ENCODE peak calls at places on chromosome 4, in nine cellular contexts. N is OCI-LY7, U is heart right ventricle, X is A549, S is IMR-90, Z is GM23338, I is mammary epithelial cell, Q is cardiac muscle cell, A is hepatocyte. J is an unnamed sample. For H3K4me1, the result is how much of the 10 kb centered on the place peaks cover.

GRCh38 chr4:151541438-151542071 is 132.6 kb downstream of the FHIP1A start:
- DNase-seq in U (no peak), X (no peak), S (peak), N (no peak), A (no peak), Z (no peak), Q (peak), I (peak), J (no peak)

GRCh38 chr4:103719320-103720204 is at the start of gene TACR3:
- DNase-seq in S (no peak), U (no peak), Z (peak), N (no peak), Q (peak), I (no peak), X (no peak), A (peak), J (no peak)

GRCh38 chr4:36255575-36255974 is 11.3 kb upstream of the ARAP2 start:
- DNase-seq in A (no peak), N (peak), X (no peak), Q (no peak), Z (no peak), S (no peak), I (no peak), U (no peak), J (peak)

GRCh38 chr4:20809796-20810195 is 109.5 kb downstream of the PACRGL start:
- DNase-seq in U (no peak), I (peak), Q (no peak), N (no peak), A (peak), S (no peak), Z (peak), X (no peak), J (no peak)

GRCh38 chr4:20268028-20268427 is 16.3 kb downstream of the SLIT2 start:
- DNase-seq in N (no peak), Z (no peak), U (no peak), A (no peak), X (no peak), I (no peak), Q (no peak), S (no peak), J (no peak)

GRCh38 chr4:46270986-46271596 is 118.8 kb downstream of the GABRA2 start:
- DNase-seq in I (peak), Q (peak), N (peak), X (no peak), Z (peak), A (peak), S (peak), U (no peak), J (no peak)

GRCh38 chr4:10773010-10773409 is 88.4 kb upstream of the CLNK start:
- DNase-seq in U (no peak), N (peak), I (no peak), S (no peak), Z (no peak), X (no peak), Q (no peak), A (no peak), J (no peak)

GRCh38 chr4:184316821-184317220 is 99.1 kb upstream of the ENPP6 start:
- DNase-seq in X (no peak), Q (no peak), Z (no peak), S (no peak), N (no peak), A (no peak), I (no peak), U (no peak), J (no peak)

GRCh38 chr4:103019319-103020124 is at the start of gene SLC9B1:
- DNase-seq in S (peak), I (peak), Q (peak), A (peak), U (peak), Z (peak), X (peak), N (peak), J (peak)

GRCh38 chr4:81466841-81467671 is 4.7 kb downstream of the RASGEF1B start:
- DNase-seq in S (peak), I (peak), Z (peak), U (no peak), A (peak), Q (peak), X (no peak), N (peak), J (peak)

GRCh38 chr4:73853718-73854473 is 800 bp downstream of the PF4V1 start:
- DNase-seq in U (no peak), S (no peak), X (no peak), Q (no peak), I (no peak), N (no peak), A (no peak), Z (no peak), J (no peak)

GRCh38 chr4:147813107-147813773 is 81.4 kb downstream of the ARHGAP10 start:
- DNase-seq in N (no peak), S (no peak), X (no peak), I (no peak), Z (no peak), A (no peak), U (no peak), Q (no peak), J (no peak)

GRCh38 chr4:96183630-96184029 is 343.7 kb downstream of the PDHA2 start:
- DNase-seq in S (no peak), A (no peak), I (no peak), Q (no peak), N (no peak), U (no peak), X (no peak), Z (no peak), J (no peak)

GRCh38 chr4:71275570-71275969 is 63.2 kb upstream of the SLC4A4 start:
- DNase-seq in U (no peak), Z (no peak), S (no peak), A (no peak), I (no peak), Q (no peak), X (no peak), N (no peak), J (no peak)

GRCh38 chr4:150867148-150867547 is 147.9 kb downstream of the LRBA start:
- DNase-seq in Z (peak), A (peak), Q (peak), X (peak), S (peak), I (peak), N (peak), U (no peak), J (peak)

GRCh38 chr4:104457308-104457981 is 37.2 kb downstream of the CXXC4 start:
- DNase-seq in N (no peak), I (no peak), X (no peak), S (no peak), U (no peak), Z (no peak), Q (no peak), A (no peak), J (no peak)

GRCh38 chr4:127668770-127669169 is 36.0 kb downstream of the INTU start:
- DNase-seq in I (no peak), U (no peak), N (no peak), Q (no peak), Z (no peak), S (peak), X (no peak), A (no peak), J (no peak)

GRCh38 chr4:152534541-152535231 is 1.2 kb downstream of the FBXW7 start:
- DNase-seq in N (peak), U (peak), S (no peak), X (no peak), I (peak), A (peak), Z (peak), Q (peak), J (peak)

GRCh38 chr4:16505726-16506125 is 279.5 kb upstream of the TAPT1 start:
- DNase-seq in A (peak), Z (peak), U (no peak), X (no peak), I (no peak), S (peak), N (no peak), Q (peak), J (no peak)

GRCh38 chr4:181830404-181831035 is 412.7 kb upstream of the TENM3 start:
- DNase-seq in S (peak), Z (no peak), Q (no peak), I (no peak), N (no peak), U (no peak), A (no peak), X (no peak), J (no peak)

GRCh38 chr4:172147702-172148101 is 334.5 kb downstream of the GALNTL6 start:
- DNase-seq in X (no peak), I (no peak), N (no peak), Z (peak), Q (no peak), U (no peak), S (no peak), A (no peak), J (no peak)

GRCh38 chr4:168731706-168732414 is 235.0 kb downstream of the PALLD start:
- DNase-seq in Q (no peak), S (no peak), I (no peak), U (no peak), N (no peak), Z (no peak), A (no peak), X (no peak), J (no peak)

GRCh38 chr4:151356510-151356909 is 31.1 kb upstream of the SH3D19 start:
- DNase-seq in S (peak), U (no peak), A (no peak), N (no peak), Z (no peak), Q (no peak), X (no peak), I (peak), J (no peak)

GRCh38 chr4:182828678-182829025 is 88.5 kb downstream of the DCTD start:
- DNase-seq in Z (peak), S (no peak), X (no peak), N (no peak), A (no peak), U (no peak), I (no peak), Q (no peak), J (no peak)

GRCh38 chr4:113050361-113050760 is 908 bp downstream of the ANK2 start:
- DNase-seq in Z (peak), A (no peak), Q (no peak), S (no peak), U (no peak), I (no peak), N (no peak), X (no peak), J (no peak)
- H3K4me3 ChIP-seq in Z (peak), A (no peak), Q (no peak), S (no peak), U (no peak), I (no peak), N (no peak), X (no peak), J (no peak)

GRCh38 chr4:65658117-65658516 is 12.2 kb downstream of the EPHA5 start:
- DNase-seq in U (no peak), Z (peak), N (no peak), A (no peak), Q (no peak), I (no peak), X (no peak), S (no peak), J (no peak)
- H3K4me1 ChIP-seq in U (under half), Z (half or more), N (under half), A (under half), Q (under half), I (under half), X (under half), S (under half), J (under half)

GRCh38 chr4:88008624-88009235 is 1.3 kb downstream of the PKD2 start:
- DNase-seq in Z (no peak), X (no peak), A (no peak), N (no peak), Q (peak), I (peak), U (no peak), S (no peak), J (no peak)
- H3K27ac ChIP-seq in Z (no peak), X (peak), A (peak), N (no peak), Q (no peak), I (peak), U (no peak), S (peak), J (no peak)

GRCh38 chr4:154611833-154612232 is 623 bp downstream of the FGG start:
- DNase-seq in I (no peak), A (no peak), U (no peak), S (no peak), X (no peak), Q (no peak), N (no peak), Z (no peak), J (no peak)

GRCh38 chr4:154612472-154613414 is at the start of gene FGG:
- DNase-seq in A (peak), X (no peak), Z (no peak), I (no peak), N (no peak), U (no peak), S (no peak), Q (no peak), J (no peak)

GRCh38 chr4:154606728-154607723 is 5.4 kb downstream of the FGG start:
- DNase-seq in S (no peak), Z (no peak), A (no peak), I (no peak), N (no peak), U (no peak), X (no peak), Q (no peak), J (no peak)

GRCh38 chr4:154608555-154609252 is 3.8 kb downstream of the FGG start:
- DNase-seq in A (no peak), U (no peak), S (no peak), N (no peak), X (no peak), Z (peak), Q (no peak), I (no peak), J (no peak)

DNA sequence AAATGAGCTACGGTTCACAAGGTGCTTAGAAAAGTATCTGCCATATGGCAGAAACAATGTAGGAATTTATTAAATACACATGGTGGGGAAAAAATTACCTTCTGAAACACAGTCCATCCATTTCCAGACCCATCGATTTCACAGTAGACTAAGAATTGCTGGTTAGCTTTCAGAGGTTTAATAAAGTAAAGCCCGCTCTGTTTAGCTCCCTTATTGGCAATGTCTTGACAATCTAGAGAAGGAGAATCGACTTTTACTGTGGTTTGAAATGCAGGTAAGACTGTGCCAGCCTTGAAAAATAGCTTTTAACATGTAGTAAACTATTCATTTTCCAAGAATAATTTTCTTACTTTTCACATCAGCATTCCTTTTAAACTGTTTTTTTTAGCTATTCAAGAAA is 2.9 kb downstream of the FGG start:
- DNase-seq in X (no peak), S (no peak), I (no peak), N (no peak), Q (no peak), A (no peak), U (no peak), Z (no peak), J (no peak)
- H3K4me3 ChIP-seq in X (no peak), S (no peak), I (no peak), N (no peak), Q (no peak), A (peak), U (no peak), Z (no peak), J (no peak)

GRCh38 chr4:24798036-24798610 is 2.8 kb downstream of the SOD3 start:
- DNase-seq in X (no peak), I (no peak), N (no peak), Z (no peak), U (no peak), S (no peak), A (no peak), Q (no peak), J (no peak)

GRCh38 chr4:24801136-24801855 is 5.9 kb downstream of the SOD3 start:
- DNase-seq in Q (no peak), N (no peak), I (no peak), Z (no peak), X (no peak), A (no peak), S (no peak), U (no peak), J (no peak)

GRCh38 chr4:24799544-24800272 is 4.3 kb downstream of the SOD3 start:
- DNase-seq in S (no peak), N (no peak), Z (peak), U (peak), A (no peak), Q (peak), X (no peak), I (no peak), J (no peak)

GRCh38 chr4:24799196-24799543 is 3.8 kb downstream of the SOD3 start:
- DNase-seq in Q (no peak), N (no peak), U (no peak), S (no peak), I (no peak), X (no peak), Z (no peak), A (no peak), J (no peak)

DNA sequence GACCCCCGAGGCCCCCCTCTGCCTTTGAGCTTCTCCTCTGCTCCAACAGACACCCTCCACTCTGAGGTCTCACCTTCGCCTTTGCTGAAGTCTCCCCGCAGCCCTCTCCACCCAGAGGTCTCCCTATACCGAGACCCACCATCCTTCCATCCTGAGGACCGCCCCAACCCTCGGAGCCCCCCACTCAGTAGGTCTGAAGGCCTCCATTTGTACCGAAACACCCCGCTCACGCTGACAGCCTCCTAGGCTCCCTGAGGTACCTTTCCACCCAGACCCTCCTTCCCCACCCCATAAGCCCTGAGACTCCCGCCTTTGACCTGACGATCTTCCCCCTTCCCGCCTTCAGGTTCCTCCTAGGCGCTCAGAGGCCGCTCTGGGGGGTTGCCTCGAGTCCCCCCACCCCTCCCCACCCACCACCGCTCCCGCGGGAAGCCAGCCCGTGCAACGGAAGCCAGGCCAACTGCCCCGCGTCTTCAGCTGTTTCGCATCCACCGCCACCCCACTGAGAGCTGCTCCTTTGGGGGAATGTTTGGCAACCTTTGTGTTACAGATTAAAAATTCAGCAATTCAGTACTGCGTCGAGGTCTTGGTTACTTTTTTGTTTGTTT is 5.0 kb downstream of the SOD3 start:
- DNase-seq in N (no peak), Q (peak), Z (peak), U (peak), A (no peak), I (no peak), X (no peak), S (no peak), J (no peak)
- H3K4me1 ChIP-seq in N (under half), Q (under half), Z (under half), U (under half), A (under half), I (under half), X (under half), S (under half), J (under half)

GRCh38 chr4:3267576-3268394 is 18.8 kb downstream of the MSANTD1 start:
- DNase-seq in A (peak), I (no peak), U (no peak), S (no peak), Z (no peak), N (no peak), X (no peak), Q (no peak), J (no peak)

GRCh38 chr4:3268395-3269104 is 19.6 kb downstream of the MSANTD1 start:
- DNase-seq in U (no peak), X (no peak), Q (no peak), Z (no peak), S (no peak), A (peak), I (no peak), N (no peak), J (no peak)

GRCh38 chr4:3270141-3270611 is 21.2 kb downstream of the MSANTD1 start:
- DNase-seq in X (no peak), I (no peak), U (peak), S (no peak), N (no peak), Z (no peak), Q (no peak), A (peak), J (no peak)

GRCh38 chr4:3271131-3271530 is 21.7 kb upstream of the RGS12 start:
- DNase-seq in X (no peak), Z (no peak), I (no peak), S (no peak), N (no peak), U (no peak), Q (no peak), A (no peak), J (no peak)

GRCh38 chr4:3269105-3269927 is 20.4 kb downstream of the MSANTD1 start:
- DNase-seq in A (peak), N (no peak), X (no peak), I (no peak), U (no peak), Q (no peak), Z (no peak), S (no peak), J (no peak)
- H3K27ac ChIP-seq in A (no peak), N (no peak), X (no peak), I (no peak), U (no peak), Q (no peak), Z (no peak), S (no peak), J (no peak)

GRCh38 chr4:6694177-6694901 is 661 bp downstream of the S100P start:
- DNase-seq in I (no peak), U (no peak), X (no peak), S (no peak), N (no peak), Z (no peak), Q (no peak), A (no peak), J (peak)
- H3K4me3 ChIP-seq in I (no peak), U (peak), X (peak), S (no peak), N (no peak), Z (no peak), Q (no peak), A (no peak), J (no peak)

DNA sequence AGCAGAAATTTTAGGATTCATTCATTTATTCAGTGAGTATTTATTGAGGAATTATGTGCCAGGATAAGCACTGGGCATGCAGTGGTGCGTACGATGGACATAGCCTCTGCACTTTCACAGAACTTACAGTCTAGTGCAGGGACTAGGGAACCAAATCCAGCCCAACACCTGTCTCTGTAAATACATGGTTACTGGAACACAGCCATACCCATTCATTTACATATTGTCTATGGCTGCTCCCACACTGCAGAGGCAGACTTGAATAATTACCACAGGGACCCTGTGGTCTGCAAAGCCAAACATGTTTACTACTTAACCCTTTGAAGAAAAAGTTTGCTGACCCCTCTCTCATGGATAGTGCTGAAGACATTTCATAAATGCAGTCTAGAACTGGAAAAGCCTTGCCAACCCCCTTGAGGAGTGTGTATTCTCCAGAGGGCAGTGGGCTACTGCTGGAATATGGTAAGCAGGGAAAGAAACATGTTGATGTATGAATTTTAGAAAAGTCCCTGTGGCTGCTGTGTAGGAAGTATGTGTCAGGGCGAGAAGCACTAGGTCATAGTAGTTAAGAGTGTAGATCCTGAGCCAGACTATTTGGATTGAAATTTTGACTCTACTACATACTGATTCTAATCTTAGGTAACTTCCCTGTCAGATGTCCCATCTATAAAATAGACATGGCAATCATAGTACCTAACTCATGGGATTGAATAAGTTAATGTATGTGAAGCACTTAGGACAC is 75.5 kb downstream of the GALNT7 start:
- DNase-seq in S (no peak), Q (no peak), Z (no peak), I (no peak), U (no peak), N (no peak), X (no peak), A (no peak), J (no peak)
- H3K4me1 ChIP-seq in S (under half), Q (under half), Z (half or more), I (under half), U (under half), N (under half), X (under half), A (under half), J (under half)

DNA sequence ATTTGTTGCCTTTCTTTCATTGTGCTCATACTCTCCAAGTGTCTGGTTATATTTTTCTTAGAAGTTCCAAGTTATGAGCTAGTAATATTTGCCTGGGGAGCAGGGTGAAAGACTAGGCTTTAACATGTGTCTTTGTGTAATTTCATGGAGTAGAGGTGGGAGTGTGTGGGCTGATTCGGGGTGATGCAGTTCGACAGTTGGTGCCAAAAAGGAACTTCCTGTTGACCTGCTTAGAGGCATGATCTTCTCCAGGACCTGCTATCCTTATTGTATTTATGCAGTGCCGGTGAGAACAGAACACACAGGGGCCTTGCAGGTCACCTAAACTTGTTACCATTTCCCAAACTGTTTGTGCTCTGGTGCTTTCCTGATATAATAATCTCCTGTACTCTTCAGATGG is 21.2 kb downstream of the USP53 start:
- DNase-seq in Q (peak), N (peak), S (no peak), X (no peak), I (no peak), A (no peak), U (no peak), Z (no peak), J (no peak)
- H3K27ac ChIP-seq in Q (no peak), N (peak), S (no peak), X (no peak), I (no peak), A (no peak), U (no peak), Z (no peak), J (no peak)

J was measured in CD4-positive, CD25-positive, alpha-beta regulatory T cell.